ENCODE peak calls at places on chromosomes 5 and 9, in four cellular contexts. E is endodermal cell, G is immature natural killer cell, Z is HCEC 1CT. A is an unnamed sample.

GRCh38 chr9:97394881-97395280 is 17.0 kb upstream of the TDRD7 start:
- DNase-seq in E (no peak), G (no peak), Z (no peak), A (no peak)

GRCh38 chr5:39197556-39197955 is 21.8 kb downstream of the FYB1 start:
- DNase-seq in E (no peak), Z (no peak), G (no peak), A (no peak)

GRCh38 chr9:93663877-93664548 is 87.6 kb downstream of the PHF2 start:
- DNase-seq in G (no peak), Z (no peak), E (no peak), A (no peak)

GRCh38 chr5:97929383-97929782 is 746.3 kb upstream of the RIOK2 start:
- DNase-seq in E (no peak), G (no peak), Z (no peak), A (peak; percentile 54)

GRCh38 chr5:1725641-1726468 is 73.8 kb downstream of the MRPL36 start:
- DNase-seq in E (peak; percentile 69), Z (no peak), G (no peak), A (no peak)

GRCh38 chr5:10555134-10555733 is 8.6 kb upstream of the ANKRD33B start:
- DNase-seq in E (no peak), Z (peak; percentile 53), G (no peak), A (peak; percentile 92)

GRCh38 chr5:141870226-141870625 is 8.0 kb downstream of the PCDH1 start:
- DNase-seq in G (no peak), Z (no peak), E (peak; percentile 55), A (no peak)

GRCh38 chr5:75337366-75338021 is 474 bp downstream of the HMGCR start:
- DNase-seq in Z (no peak), G (no peak), E (no peak), A (peak; percentile 23)

GRCh38 chr5:168168978-168169696 is 122.3 kb upstream of the WWC1 start:
- DNase-seq in E (peak; percentile 53), G (no peak), Z (no peak), A (no peak)

GRCh38 chr5:108636135-108636888 is 111.4 kb upstream of the FER start:
- DNase-seq in E (no peak), G (no peak), Z (no peak), A (no peak)

GRCh38 chr9:19429590-19429989 is 20.8 kb downstream of the ACER2 start:
- DNase-seq in Z (no peak), G (no peak), E (no peak), A (no peak)

GRCh38 chr5:59354274-59354673 is 539.3 kb downstream of the PDE4D start:
- DNase-seq in E (no peak), Z (no peak), G (no peak), A (no peak)

GRCh38 chr5:178416206-178416882 is 173.8 kb downstream of the COL23A1 start:
- DNase-seq in E (peak; percentile 33), Z (no peak), G (no peak), A (no peak)

GRCh38 chr5:5344051-5344571 is 78.4 kb upstream of the ICE1 start:
- DNase-seq in Z (no peak), E (peak; percentile 33), G (no peak), A (no peak)

GRCh38 chr9:121827251-121827967 is 176.0 kb downstream of the DAB2IP start:
- DNase-seq in G (no peak), Z (no peak), E (peak; percentile 57), A (no peak)

GRCh38 chr5:16507716-16508115 is 42.1 kb upstream of the ZNF622 start:
- DNase-seq in G (no peak), Z (peak; percentile 22), E (no peak), A (no peak)

GRCh38 chr5:53749611-53750010 is 189.2 kb downstream of the NDUFS4 start:
- DNase-seq in E (no peak), Z (peak; percentile 15), G (no peak), A (no peak)

GRCh38 chr5:137148128-137148527 is 351.0 kb downstream of the SPOCK1 start:
- DNase-seq in Z (no peak), G (no peak), E (no peak), A (no peak)

GRCh38 chr9:88776717-88777497 is 214.4 kb upstream of the S1PR3 start:
- DNase-seq in G (no peak), E (no peak), Z (peak; percentile 93), A (peak; percentile 96)

GRCh38 chr5:141849371-141850182 is 28.6 kb downstream of the PCDH1 start:
- DNase-seq in Z (peak; percentile 73), E (peak; percentile 96), G (peak; percentile 61), A (peak; percentile 60)

GRCh38 chr9:88652876-88653275 is 117.9 kb downstream of the NXNL2 start:
- DNase-seq in G (no peak), E (no peak), Z (peak; percentile 36), A (peak; percentile 56)

GRCh38 chr5:68046445-68046844 is 169.1 kb upstream of the PIK3R1 start:
- DNase-seq in E (no peak), G (no peak), Z (peak; percentile 99), A (peak; percentile 99)

GRCh38 chr5:14965815-14966214 is 94.2 kb upstream of the ANKH start:
- DNase-seq in E (no peak), Z (no peak), G (no peak), A (no peak)

GRCh38 chr5:69024241-69024651 is 69.6 kb upstream of the SLC30A5 start:
- DNase-seq in G (no peak), Z (peak; percentile 50), E (peak; percentile 58), A (peak; percentile 55)

GRCh38 chr9:105877719-105878118 is 183.4 kb downstream of the TMEM38B start:
- DNase-seq in G (no peak), Z (no peak), E (peak; percentile 62), A (no peak)

GRCh38 chr5:150498501-150498900 is 9.4 kb upstream of the NDST1 start:
- DNase-seq in G (no peak), Z (no peak), E (peak; percentile 63), A (no peak)

GRCh38 chr9:124137944-124138335 is 119.8 kb upstream of the NEK6 start:
- DNase-seq in Z (no peak), G (no peak), E (no peak), A (no peak)

GRCh38 chr9:7089391-7089790 is 331.6 kb downstream of the KDM4C start:
- DNase-seq in Z (no peak), G (no peak), E (no peak), A (no peak)

GRCh38 chr9:87436694-87437093 is 61.0 kb upstream of the DAPK1 start:
- DNase-seq in G (no peak), Z (no peak), E (no peak), A (no peak)

GRCh38 chr9:106862946-106863740 is at the start of gene ZNF462:
- DNase-seq in Z (peak; percentile 72), E (peak; percentile 82), G (no peak), A (peak; percentile 75)

GRCh38 chr9:14236586-14236985 is 77.4 kb downstream of the NFIB start:
- DNase-seq in E (no peak), G (no peak), Z (no peak), A (no peak)

GRCh38 chr9:1939926-1940368 is 75.2 kb upstream of the SMARCA2 start:
- DNase-seq in Z (peak; percentile 32), E (peak; percentile 65), G (no peak), A (peak; percentile 15)

GRCh38 chr9:110426052-110426709 is 88.5 kb upstream of the TXNDC8 start:
- DNase-seq in Z (peak; percentile 3), G (no peak), E (no peak), A (peak; percentile 48)

GRCh38 chr5:180799902-180800801 is 2.5 kb downstream of the MGAT1 start:
- DNase-seq in G (peak; percentile 36), E (no peak), Z (peak; percentile 75), A (peak; percentile 78)